ENCODE peak calls at places on chromosomes 13 and 19, in four cellular contexts. One of them, this sample, is unnamed.

GRCh38 chr19:34328982-34329381 is 36.0 kb upstream of the GPI start:
- DNase-seq in BE2C: no peak
- DNase-seq in activated T-cell treated with anti-CD3 and anti-CD28 coated beads for 1 hour: no peak
- DNase-seq in tibial nerve: no peak
- DNase-seq in this sample: no peak

GRCh38 chr13:60654405-60654804 is 257.4 kb downstream of the TDRD3 start:
- DNase-seq in activated T-cell treated with anti-CD3 and anti-CD28 coated beads for 1 hour: no peak
- DNase-seq in BE2C: peak; percentile 35
- DNase-seq in tibial nerve: peak; percentile 44
- DNase-seq in this sample: no peak

GRCh38 chr19:41940443-41941409 is 12.5 kb upstream of the ERFL start:
- DNase-seq in activated T-cell treated with anti-CD3 and anti-CD28 coated beads for 1 hour: no peak
- DNase-seq in tibial nerve: no peak
- DNase-seq in BE2C: no peak
- DNase-seq in this sample: no peak

GRCh38 chr19:18507727-18508440 is 14.0 kb downstream of the ELL start:
- DNase-seq in BE2C: no peak
- DNase-seq in tibial nerve: no peak
- DNase-seq in activated T-cell treated with anti-CD3 and anti-CD28 coated beads for 1 hour: no peak
- DNase-seq in this sample: no peak

GRCh38 chr19:36719687-36720556 is 32.5 kb downstream of the ZNF567 start:
- DNase-seq in BE2C: no peak
- DNase-seq in activated T-cell treated with anti-CD3 and anti-CD28 coated beads for 1 hour: no peak
- DNase-seq in tibial nerve: no peak
- DNase-seq in this sample: no peak

GRCh38 chr13:22103046-22103445 is 432.2 kb downstream of the FGF9 start:
- DNase-seq in tibial nerve: no peak
- DNase-seq in BE2C: no peak
- DNase-seq in activated T-cell treated with anti-CD3 and anti-CD28 coated beads for 1 hour: no peak
- DNase-seq in this sample: no peak

GRCh38 chr19:38023245-38023644 is 116.2 kb downstream of the SIPA1L3 start:
- DNase-seq in BE2C: no peak
- DNase-seq in activated T-cell treated with anti-CD3 and anti-CD28 coated beads for 1 hour: no peak
- DNase-seq in tibial nerve: no peak
- DNase-seq in this sample: no peak

GRCh38 chr13:76879211-76879875 is 6.9 kb downstream of the KCTD12 start:
- DNase-seq in activated T-cell treated with anti-CD3 and anti-CD28 coated beads for 1 hour: peak; percentile 28
- DNase-seq in BE2C: no peak
- DNase-seq in tibial nerve: peak; percentile 67
- DNase-seq in this sample: peak; percentile 26

GRCh38 chr19:38298841-38299680 is 5.0 kb upstream of the C19orf33 start:
- DNase-seq in tibial nerve: no peak
- DNase-seq in BE2C: no peak
- DNase-seq in activated T-cell treated with anti-CD3 and anti-CD28 coated beads for 1 hour: no peak
- DNase-seq in this sample: no peak

This sample was measured in activated B cell treated with CpG ODN at 0.5 μM for 24 hours.